ENCODE peak calls at places on chromosomes 5 and 9, in five cellular contexts. One of them, this sample, is unnamed.

GRCh38 chr5:161544350-161544765 is 2.2 kb downstream of the GABRB2 start:
- DNase-seq in PC-3: peak; percentile 33
- DNase-seq in body of pancreas: peak; percentile 44
- DNase-seq in H7: peak; percentile 48
- DNase-seq in NB4: peak; percentile 62
- DNase-seq in this sample: no peak

GRCh38 chr5:78953092-78953800 is 31.9 kb downstream of the ARSB start:
- DNase-seq in PC-3: no peak
- DNase-seq in H7: no peak
- DNase-seq in body of pancreas: no peak
- DNase-seq in NB4: no peak
- DNase-seq in this sample: no peak

GRCh38 chr5:39547548-39548154 is 122.9 kb upstream of the DAB2 start:
- DNase-seq in H7: peak; percentile 23
- DNase-seq in body of pancreas: peak; percentile 30
- DNase-seq in PC-3: peak; percentile 92
- DNase-seq in NB4: peak; percentile 57
- DNase-seq in this sample: peak; percentile 33

GRCh38 chr9:124268248-124268647 is 10.5 kb downstream of the NEK6 start:
- DNase-seq in PC-3: no peak
- DNase-seq in NB4: no peak
- DNase-seq in H7: no peak
- DNase-seq in body of pancreas: no peak
- DNase-seq in this sample: no peak

GRCh38 chr9:103700558-103700957 is 393.6 kb upstream of the SMC2 start:
- DNase-seq in H7: no peak
- DNase-seq in NB4: no peak
- DNase-seq in PC-3: no peak
- DNase-seq in body of pancreas: no peak
- DNase-seq in this sample: no peak

GRCh38 chr5:135488727-135489465 is 36.7 kb upstream of the TIFAB start:
- DNase-seq in PC-3: peak; percentile 76
- DNase-seq in body of pancreas: no peak
- DNase-seq in NB4: peak; percentile 73
- DNase-seq in H7: peak; percentile 97
- DNase-seq in this sample: no peak

GRCh38 chr9:136267261-136268111 is 21.9 kb upstream of the QSOX2 start:
- DNase-seq in PC-3: peak; percentile 75
- DNase-seq in H7: peak; percentile 100
- DNase-seq in NB4: peak; percentile 79
- DNase-seq in body of pancreas: peak; percentile 88
- DNase-seq in this sample: peak; percentile 81

GRCh38 chr5:7208911-7209310 is 187.0 kb upstream of the ADCY2 start:
- DNase-seq in H7: no peak
- DNase-seq in NB4: no peak
- DNase-seq in body of pancreas: no peak
- DNase-seq in PC-3: no peak
- DNase-seq in this sample: no peak

GRCh38 chr5:61402970-61403369 is 70.9 kb downstream of the ZSWIM6 start:
- DNase-seq in PC-3: no peak
- DNase-seq in NB4: no peak
- DNase-seq in H7: no peak
- DNase-seq in body of pancreas: no peak
- DNase-seq in this sample: no peak

GRCh38 chr9:90974007-90974406 is 172.4 kb downstream of the SYK start:
- DNase-seq in PC-3: peak; percentile 22
- DNase-seq in H7: no peak
- DNase-seq in NB4: no peak
- DNase-seq in body of pancreas: no peak
- DNase-seq in this sample: no peak

GRCh38 chr9:134375011-134375390 is 48.7 kb downstream of the RXRA start:
- DNase-seq in PC-3: no peak
- DNase-seq in H7: peak; percentile 72
- DNase-seq in body of pancreas: peak; percentile 88
- DNase-seq in NB4: peak; percentile 63
- DNase-seq in this sample: no peak

GRCh38 chr5:83567741-83568530 is 96.4 kb downstream of the VCAN start:
- DNase-seq in body of pancreas: no peak
- DNase-seq in PC-3: peak; percentile 86
- DNase-seq in H7: no peak
- DNase-seq in NB4: no peak
- DNase-seq in this sample: no peak

GRCh38 chr5:23506329-23507236 is 826 bp upstream of the PRDM9 start:
- DNase-seq in H7: peak; percentile 64
- DNase-seq in body of pancreas: no peak
- DNase-seq in PC-3: peak; percentile 81
- DNase-seq in NB4: peak; percentile 27
- DNase-seq in this sample: no peak

GRCh38 chr9:127934248-127934647 is 3.4 kb downstream of the DPM2 start:
- DNase-seq in body of pancreas: no peak
- DNase-seq in H7: no peak
- DNase-seq in NB4: no peak
- DNase-seq in PC-3: no peak
- DNase-seq in this sample: no peak

GRCh38 chr5:176778921-176779465 is 31.4 kb upstream of the UNC5A start:
- DNase-seq in PC-3: no peak
- DNase-seq in NB4: no peak
- DNase-seq in H7: no peak
- DNase-seq in body of pancreas: no peak
- DNase-seq in this sample: no peak

GRCh38 chr9:137301086-137301947 is 754 bp downstream of the NRARP start:
- DNase-seq in PC-3: peak; percentile 64
- DNase-seq in NB4: peak; percentile 64
- DNase-seq in H7: peak; percentile 93
- DNase-seq in body of pancreas: peak; percentile 65
- DNase-seq in this sample: no peak

GRCh38 chr5:133967715-133968056 is 739 bp downstream of the C5orf15 start:
- DNase-seq in H7: no peak
- DNase-seq in body of pancreas: peak; percentile 18
- DNase-seq in PC-3: no peak
- DNase-seq in NB4: no peak
- DNase-seq in this sample: peak; percentile 24

GRCh38 chr9:111632051-111632450 is 917 bp downstream of the DNAJC25 start:
- DNase-seq in body of pancreas: no peak
- DNase-seq in PC-3: no peak
- DNase-seq in H7: no peak
- DNase-seq in NB4: peak; percentile 49
- DNase-seq in this sample: peak; percentile 4

GRCh38 chr9:76403352-76403751 is 9.1 kb upstream of the RFK start:
- DNase-seq in H7: no peak
- DNase-seq in NB4: peak; percentile 69
- DNase-seq in body of pancreas: no peak
- DNase-seq in PC-3: peak; percentile 54
- DNase-seq in this sample: peak; percentile 60

GRCh38 chr5:159135896-159136531 is 36.3 kb upstream of the EBF1 start:
- DNase-seq in PC-3: peak; percentile 48
- DNase-seq in body of pancreas: no peak
- DNase-seq in NB4: no peak
- DNase-seq in H7: no peak
- DNase-seq in this sample: no peak

GRCh38 chr5:174307031-174307408 is 261.5 kb downstream of the NSG2 start:
- DNase-seq in PC-3: no peak
- DNase-seq in H7: peak; percentile 65
- DNase-seq in body of pancreas: no peak
- DNase-seq in NB4: no peak
- DNase-seq in this sample: no peak

GRCh38 chr5:174371600-174372094 is 326.1 kb downstream of the NSG2 start:
- DNase-seq in H7: no peak
- DNase-seq in NB4: peak; percentile 83
- DNase-seq in PC-3: peak; percentile 90
- DNase-seq in body of pancreas: no peak
- DNase-seq in this sample: no peak

GRCh38 chr5:127647361-127647958 is 1.4 kb upstream of the CTXN3 start:
- DNase-seq in NB4: no peak
- DNase-seq in H7: no peak
- DNase-seq in PC-3: no peak
- DNase-seq in body of pancreas: no peak
- DNase-seq in this sample: no peak

GRCh38 chr5:108046955-108047670 is 334.8 kb downstream of the FBXL17 start:
- DNase-seq in body of pancreas: no peak
- DNase-seq in PC-3: no peak
- DNase-seq in NB4: no peak
- DNase-seq in H7: no peak
- DNase-seq in this sample: no peak

GRCh38 chr5:171549259-171549658 is 129.8 kb downstream of the FGF18 start:
- DNase-seq in NB4: no peak
- DNase-seq in body of pancreas: no peak
- DNase-seq in H7: no peak
- DNase-seq in PC-3: no peak
- DNase-seq in this sample: no peak

GRCh38 chr9:95447660-95448420 is 68.9 kb downstream of the PTCH1 start:
- DNase-seq in body of pancreas: no peak
- DNase-seq in H7: peak; percentile 88
- DNase-seq in PC-3: no peak
- DNase-seq in NB4: no peak
- DNase-seq in this sample: no peak

GRCh38 chr5:130111723-130112122 is 207.5 kb downstream of the CHSY3 start:
- DNase-seq in body of pancreas: no peak
- DNase-seq in H7: no peak
- DNase-seq in PC-3: peak; percentile 23
- DNase-seq in NB4: no peak
- DNase-seq in this sample: no peak

GRCh38 chr5:56703962-56704361 is 111.4 kb upstream of the MAP3K1 start:
- DNase-seq in H7: no peak
- DNase-seq in NB4: no peak
- DNase-seq in PC-3: no peak
- DNase-seq in body of pancreas: no peak
- DNase-seq in this sample: no peak

GRCh38 chr9:135522931-135523330 is 1.7 kb downstream of the LCN1 start:
- DNase-seq in PC-3: no peak
- DNase-seq in H7: peak; percentile 78
- DNase-seq in NB4: no peak
- DNase-seq in body of pancreas: no peak
- DNase-seq in this sample: no peak

GRCh38 chr5:87541033-87541432 is 128.3 kb upstream of the CCNH start:
- DNase-seq in PC-3: peak; percentile 90
- DNase-seq in NB4: peak; percentile 8
- DNase-seq in body of pancreas: peak; percentile 40
- DNase-seq in H7: peak; percentile 5
- DNase-seq in this sample: no peak

GRCh38 chr9:112029921-112030444 is 133.4 kb downstream of the UGCG start:
- DNase-seq in H7: peak; percentile 37
- DNase-seq in body of pancreas: no peak
- DNase-seq in PC-3: peak; percentile 79
- DNase-seq in NB4: no peak
- DNase-seq in this sample: peak; percentile 21

GRCh38 chr5:54821445-54822330 is 163.7 kb downstream of the ESM1 start:
- DNase-seq in H7: no peak
- DNase-seq in NB4: no peak
- DNase-seq in PC-3: no peak
- DNase-seq in body of pancreas: no peak
- DNase-seq in this sample: no peak

DNA sequence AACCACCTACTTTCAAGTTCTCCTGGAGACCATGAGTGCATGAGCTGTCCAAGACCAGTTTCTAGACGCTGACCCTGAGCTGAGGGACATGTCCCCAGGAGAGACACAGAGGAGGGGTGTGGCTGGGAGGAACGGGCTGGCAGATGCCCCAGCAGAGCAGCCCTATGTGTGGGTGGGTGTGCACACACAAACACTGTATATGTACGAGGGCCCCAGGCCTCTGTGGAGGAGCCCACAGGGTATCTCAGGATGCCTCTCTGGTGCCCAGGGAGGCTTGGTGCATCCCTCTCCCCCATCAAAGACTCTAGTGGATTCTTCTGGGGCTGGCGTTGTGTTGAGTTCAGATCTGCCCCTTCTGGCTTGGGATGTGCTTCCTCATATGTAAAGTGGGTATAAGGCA is 2.6 kb upstream of the NINJ1 start:
- DNase-seq in PC-3: no peak
- DNase-seq in NB4: no peak
- DNase-seq in H7: no peak
- DNase-seq in body of pancreas: no peak
- DNase-seq in this sample: no peak
- H3K4me3 ChIP-seq in PC-3: no peak overlapping the region
- H3K4me3 ChIP-seq in NB4: no peak overlapping the region
- H3K4me3 ChIP-seq in H7: no peak overlapping the region
- H3K4me3 ChIP-seq in body of pancreas: no peak overlapping the region
- H3K4me3 ChIP-seq in this sample: no peak overlapping the region

GRCh38 chr9:35729101-35729500 is 2.9 kb downstream of the TLN1 start:
- DNase-seq in PC-3: no peak
- DNase-seq in body of pancreas: no peak
- DNase-seq in H7: no peak
- DNase-seq in NB4: no peak
- DNase-seq in this sample: no peak

GRCh38 chr9:35730486-35730854 is 1.5 kb downstream of the TLN1 start:
- DNase-seq in body of pancreas: no peak
- DNase-seq in H7: no peak
- DNase-seq in PC-3: no peak
- DNase-seq in NB4: no peak
- DNase-seq in this sample: no peak

GRCh38 chr9:35731415-35732184 is 395 bp downstream of the TLN1 start:
- DNase-seq in H7: no peak
- DNase-seq in NB4: peak; percentile 27
- DNase-seq in body of pancreas: no peak
- DNase-seq in PC-3: no peak
- DNase-seq in this sample: no peak

GRCh38 chr9:35728041-35728971 is 3.7 kb downstream of the TLN1 start:
- DNase-seq in H7: peak; percentile 84
- DNase-seq in PC-3: peak; percentile 70
- DNase-seq in body of pancreas: peak; percentile 39
- DNase-seq in NB4: peak; percentile 92
- DNase-seq in this sample: peak; percentile 37

GRCh38 chr9:35729700-35730485 is 2.1 kb downstream of the TLN1 start:
- DNase-seq in body of pancreas: no peak
- DNase-seq in PC-3: peak; percentile 86
- DNase-seq in NB4: peak; percentile 70
- DNase-seq in H7: peak; percentile 84
- DNase-seq in this sample: peak; percentile 36
- H3K4me3 ChIP-seq in body of pancreas: no peak overlapping the region
- H3K4me3 ChIP-seq in PC-3: peak overlapping the region; percentile 90
- H3K4me3 ChIP-seq in NB4: peak overlapping the region; percentile 90
- H3K4me3 ChIP-seq in H7: no peak overlapping the region
- H3K4me3 ChIP-seq in this sample: peak overlapping the region; percentile 60

DNA sequence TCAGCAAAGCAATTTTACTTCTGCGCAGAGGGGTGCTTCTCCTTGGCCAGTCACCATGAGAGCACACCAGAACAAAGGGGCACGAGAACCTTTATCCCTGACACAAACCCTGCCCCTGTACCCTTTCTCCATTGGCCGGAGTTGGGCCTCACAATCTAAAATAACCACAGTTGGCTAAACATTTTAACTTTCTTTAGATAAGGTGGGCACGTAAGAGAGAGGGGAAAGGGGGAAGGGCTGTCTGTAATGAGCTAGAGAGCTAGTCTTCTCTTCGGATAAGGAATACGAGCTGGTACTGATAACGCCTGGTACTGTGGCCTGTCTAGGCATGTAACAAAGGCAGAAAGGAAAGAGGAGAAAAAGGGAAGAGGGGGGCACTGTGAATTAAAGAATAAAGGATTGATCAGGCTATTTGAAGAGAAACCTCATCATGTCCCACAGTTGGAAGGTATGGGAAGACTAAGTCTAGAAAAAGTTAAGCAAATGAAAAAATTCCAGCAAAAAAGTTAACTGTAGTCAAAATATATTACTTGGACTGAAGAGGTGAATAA is 1.8 kb upstream of the IARS1 start:
- DNase-seq in body of pancreas: no peak
- DNase-seq in PC-3: no peak
- DNase-seq in H7: no peak
- DNase-seq in NB4: no peak
- DNase-seq in this sample: no peak
- H3K4me3 ChIP-seq in body of pancreas: no peak overlapping the region
- H3K4me3 ChIP-seq in PC-3: no peak overlapping the region
- H3K4me3 ChIP-seq in H7: no peak overlapping the region
- H3K4me3 ChIP-seq in NB4: peak overlapping the region; percentile 98
- H3K4me3 ChIP-seq in this sample: no peak overlapping the region

GRCh38 chr5:181044662-181045305 is 4.7 kb downstream of the BTNL9 start:
- DNase-seq in PC-3: no peak
- DNase-seq in H7: no peak
- DNase-seq in body of pancreas: no peak
- DNase-seq in NB4: peak; percentile 70
- DNase-seq in this sample: no peak
- H3K4me3 ChIP-seq in PC-3: no peak overlapping the region
- H3K4me3 ChIP-seq in H7: no peak overlapping the region
- H3K4me3 ChIP-seq in body of pancreas: no peak overlapping the region
- H3K4me3 ChIP-seq in NB4: no peak overlapping the region
- H3K4me3 ChIP-seq in this sample: no peak overlapping the region